ENCODE peak calls at places on chromosome 16, in five cellular contexts. L is hypothalamus, W is AG08396, P is type B pancreatic cell, U is RPMI8226. E is an unnamed sample.

GRCh38 chr16:86355951-86356350 is 154.4 kb upstream of the FOXF1 start:
- DNase-seq in W (no peak), U (no peak), P (no peak), L (no peak), E (no peak)

GRCh38 chr16:70778901-70779309 is 22.1 kb downstream of the VAC14 start:
- DNase-seq in W (peak), P (peak), L (peak), U (no peak), E (no peak)

GRCh38 chr16:83615553-83615952 is 192.2 kb upstream of the HSBP1 start:
- DNase-seq in W (peak), L (no peak), U (no peak), P (no peak), E (no peak)

GRCh38 chr16:52499061-52499460 is 47.9 kb downstream of the TOX3 start:
- DNase-seq in W (no peak), L (no peak), P (no peak), U (no peak), E (no peak)

GRCh38 chr16:49405123-49405522 is 31.5 kb downstream of the C16orf78 start:
- DNase-seq in W (no peak), L (no peak), P (no peak), U (no peak), E (no peak)

GRCh38 chr16:75102595-75102994 is 14.0 kb downstream of the LDHD start:
- DNase-seq in W (no peak), L (no peak), U (no peak), P (no peak), E (no peak)

GRCh38 chr16:81578636-81579413 is 134.2 kb downstream of the CMIP start:
- DNase-seq in P (no peak), W (no peak), U (no peak), L (no peak), E (no peak)

GRCh38 chr16:4053663-4054479 is 62.4 kb downstream of the ADCY9 start:
- DNase-seq in W (peak), U (no peak), P (peak), L (no peak), E (no peak)

GRCh38 chr16:83742076-83742475 is 65.7 kb upstream of the HSBP1 start:
- DNase-seq in U (no peak), P (no peak), W (no peak), L (no peak), E (no peak)

GRCh38 chr16:12587170-12587569 is 216.5 kb downstream of the CPPED1 start:
- DNase-seq in L (no peak), U (no peak), P (no peak), W (no peak), E (no peak)

GRCh38 chr16:79272141-79272577 is 328.4 kb downstream of the MAF start:
- DNase-seq in W (no peak), U (no peak), P (no peak), L (no peak), E (no peak)

GRCh38 chr16:20904507-20905079 is 4.0 kb downstream of the LYRM1 start:
- DNase-seq in W (peak), U (peak), P (no peak), L (no peak), E (peak)

GRCh38 chr16:51607202-51607756 is 456.2 kb upstream of the SALL1 start:
- DNase-seq in U (no peak), W (no peak), L (no peak), P (no peak), E (no peak)

GRCh38 chr16:70454221-70455034 is at the start of gene FCSK:
- DNase-seq in U (peak), L (peak), P (peak), W (peak), E (peak)

GRCh38 chr16:3458852-3459361 is 15.4 kb downstream of the NAA60 start:
- DNase-seq in U (peak), L (no peak), W (peak), P (no peak), E (peak)

GRCh38 chr16:49350265-49351103 is 23.1 kb upstream of the C16orf78 start:
- DNase-seq in P (no peak), U (peak), L (peak), W (peak), E (peak)

GRCh38 chr16:62289230-62289629 is 253.0 kb upstream of the CDH8 start:
- DNase-seq in L (no peak), W (no peak), P (no peak), U (no peak), E (no peak)

GRCh38 chr16:49799172-49799571 is 56.7 kb downstream of the ZNF423 start:
- DNase-seq in U (no peak), P (no peak), W (no peak), L (no peak), E (no peak)

GRCh38 chr16:83793179-83793578 is 14.6 kb upstream of the HSBP1 start:
- DNase-seq in W (no peak), U (no peak), P (no peak), L (no peak), E (no peak)

GRCh38 chr16:8396463-8396862 is 193.8 kb downstream of the TMEM114 start:
- DNase-seq in P (no peak), U (no peak), L (no peak), W (no peak), E (no peak)

GRCh38 chr16:23026777-23027362 is 122.4 kb downstream of the USP31 start:
- DNase-seq in L (no peak), P (no peak), U (peak), W (peak), E (no peak)

GRCh38 chr16:24736758-24737157 is 7.3 kb downstream of the TNRC6A start:
- DNase-seq in W (no peak), L (peak), P (no peak), U (no peak), E (no peak)

GRCh38 chr16:82761858-82762257 is 135.1 kb downstream of the CDH13 start:
- DNase-seq in W (no peak), L (no peak), P (no peak), U (no peak), E (peak)

GRCh38 chr16:17058471-17058870 is 412.3 kb downstream of the XYLT1 start:
- DNase-seq in P (no peak), L (no peak), W (no peak), U (no peak), E (no peak)

GRCh38 chr16:2032285-2033056 is 5.8 kb downstream of the NHERF2 start:
- DNase-seq in P (peak), W (no peak), L (no peak), U (no peak), E (no peak)

GRCh38 chr16:22188595-22189442 is 17.3 kb upstream of the EEF2K start:
- DNase-seq in U (peak), W (peak), P (no peak), L (peak), E (peak)

GRCh38 chr16:81517150-81517499 is 72.5 kb downstream of the CMIP start:
- DNase-seq in P (no peak), W (no peak), U (no peak), L (no peak), E (no peak)

GRCh38 chr16:69179255-69180010 is 7.5 kb upstream of the SNTB2 start:
- DNase-seq in W (peak), P (no peak), L (peak), U (peak), E (peak)

GRCh38 chr16:30030841-30031413 is at the start of gene TLCD3B:
- DNase-seq in L (no peak), W (no peak), U (no peak), P (no peak), E (no peak)

GRCh38 chr16:56965939-56966515 is 4.3 kb downstream of the CETP start:
- DNase-seq in P (no peak), W (no peak), U (no peak), L (no peak), E (no peak)

GRCh38 chr16:85712841-85713240 is 24.1 kb upstream of the GINS2 start:
- DNase-seq in P (no peak), W (no peak), U (no peak), L (no peak), E (no peak)

GRCh38 chr16:20675488-20676267 is 21.8 kb downstream of the ACSM1 start:
- DNase-seq in L (no peak), W (no peak), U (peak), P (no peak), E (no peak)

E was measured in MM.1S.